ENCODE peak calls at places on chromosomes 16 and 17, in six cellular contexts. One of them, this sample, is unnamed.

GRCh38 chr16:81095953-81096714 is at the start of gene GCSH:
- DNase-seq in small intestine: peak
- DNase-seq in brain microvascular endothelial cell: peak
- DNase-seq in H9: peak
- DNase-seq in ovary: peak
- DNase-seq in cardiac muscle cell: peak
- DNase-seq in this sample: peak

GRCh38 chr16:12229759-12230594 is 253.4 kb downstream of the SNX29 start:
- DNase-seq in ovary: no peak
- DNase-seq in brain microvascular endothelial cell: peak
- DNase-seq in cardiac muscle cell: no peak
- DNase-seq in small intestine: peak
- DNase-seq in H9: no peak
- DNase-seq in this sample: no peak

GRCh38 chr16:66844009-66844341 is 239 bp upstream of the CA7 start:
- DNase-seq in ovary: no peak
- DNase-seq in cardiac muscle cell: no peak
- DNase-seq in H9: peak
- DNase-seq in small intestine: no peak
- DNase-seq in brain microvascular endothelial cell: no peak
- DNase-seq in this sample: no peak

GRCh38 chr16:46857261-46857962 is 26.4 kb upstream of the C16orf87 start:
- DNase-seq in ovary: no peak
- DNase-seq in cardiac muscle cell: peak
- DNase-seq in H9: no peak
- DNase-seq in brain microvascular endothelial cell: peak
- DNase-seq in small intestine: peak
- DNase-seq in this sample: no peak

GRCh38 chr16:75806487-75806886 is 80.2 kb upstream of the CPHXL start:
- DNase-seq in H9: no peak
- DNase-seq in brain microvascular endothelial cell: no peak
- DNase-seq in ovary: no peak
- DNase-seq in small intestine: no peak
- DNase-seq in cardiac muscle cell: no peak
- DNase-seq in this sample: no peak

GRCh38 chr17:78325076-78325712 is 34.7 kb downstream of the SOCS3 start:
- DNase-seq in brain microvascular endothelial cell: peak
- DNase-seq in H9: no peak
- DNase-seq in ovary: no peak
- DNase-seq in cardiac muscle cell: peak
- DNase-seq in small intestine: no peak
- DNase-seq in this sample: peak

GRCh38 chr16:4034963-4035362 is 81.3 kb downstream of the ADCY9 start:
- DNase-seq in brain microvascular endothelial cell: no peak
- DNase-seq in cardiac muscle cell: no peak
- DNase-seq in H9: no peak
- DNase-seq in small intestine: no peak
- DNase-seq in ovary: no peak
- DNase-seq in this sample: no peak

GRCh38 chr16:9055661-9056060 is 35.8 kb upstream of the HAPSTR1 start:
- DNase-seq in brain microvascular endothelial cell: peak
- DNase-seq in small intestine: no peak
- DNase-seq in H9: no peak
- DNase-seq in ovary: no peak
- DNase-seq in cardiac muscle cell: no peak
- DNase-seq in this sample: no peak

GRCh38 chr16:15946257-15947044 is 3.0 kb upstream of the ABCC1 start:
- DNase-seq in brain microvascular endothelial cell: peak
- DNase-seq in cardiac muscle cell: peak
- DNase-seq in H9: no peak
- DNase-seq in small intestine: no peak
- DNase-seq in ovary: no peak
- DNase-seq in this sample: peak

GRCh38 chr17:50818266-50818665 is 17.1 kb upstream of the WFIKKN2 start:
- DNase-seq in ovary: no peak
- DNase-seq in H9: no peak
- DNase-seq in small intestine: no peak
- DNase-seq in cardiac muscle cell: no peak
- DNase-seq in brain microvascular endothelial cell: no peak
- DNase-seq in this sample: no peak

GRCh38 chr17:75854111-75854748 is 905 bp downstream of the WBP2 start:
- DNase-seq in ovary: no peak
- DNase-seq in small intestine: peak
- DNase-seq in brain microvascular endothelial cell: peak
- DNase-seq in H9: peak
- DNase-seq in cardiac muscle cell: peak
- DNase-seq in this sample: peak

GRCh38 chr16:9123871-9124270 is 32.4 kb downstream of the HAPSTR1 start:
- DNase-seq in H9: no peak
- DNase-seq in ovary: no peak
- DNase-seq in brain microvascular endothelial cell: no peak
- DNase-seq in small intestine: peak
- DNase-seq in cardiac muscle cell: no peak
- DNase-seq in this sample: peak

GRCh38 chr17:54992797-54993639 is 24.5 kb downstream of the STXBP4 start:
- DNase-seq in H9: no peak
- DNase-seq in ovary: no peak
- DNase-seq in small intestine: peak
- DNase-seq in brain microvascular endothelial cell: no peak
- DNase-seq in cardiac muscle cell: peak
- DNase-seq in this sample: no peak

GRCh38 chr17:6523330-6523729 is 33.0 kb downstream of the PITPNM3 start:
- DNase-seq in cardiac muscle cell: peak
- DNase-seq in H9: peak
- DNase-seq in ovary: no peak
- DNase-seq in brain microvascular endothelial cell: no peak
- DNase-seq in small intestine: no peak
- DNase-seq in this sample: peak

GRCh38 chr16:31498493-31498892 is 9.7 kb downstream of the RUSF1 start:
- DNase-seq in brain microvascular endothelial cell: no peak
- DNase-seq in ovary: no peak
- DNase-seq in cardiac muscle cell: no peak
- DNase-seq in small intestine: no peak
- DNase-seq in H9: no peak
- DNase-seq in this sample: no peak

GRCh38 chr16:12551946-12552345 is 251.7 kb downstream of the CPPED1 start:
- DNase-seq in brain microvascular endothelial cell: peak
- DNase-seq in H9: no peak
- DNase-seq in small intestine: no peak
- DNase-seq in cardiac muscle cell: peak
- DNase-seq in ovary: no peak
- DNase-seq in this sample: no peak

GRCh38 chr16:78673884-78674283 is 574.4 kb downstream of the WWOX start:
- DNase-seq in cardiac muscle cell: no peak
- DNase-seq in ovary: no peak
- DNase-seq in small intestine: no peak
- DNase-seq in H9: no peak
- DNase-seq in brain microvascular endothelial cell: no peak
- DNase-seq in this sample: no peak

GRCh38 chr17:45146616-45147101 is 1.6 kb upstream of the HEXIM1 start:
- DNase-seq in cardiac muscle cell: peak
- DNase-seq in brain microvascular endothelial cell: peak
- DNase-seq in small intestine: peak
- DNase-seq in H9: peak
- DNase-seq in ovary: no peak
- DNase-seq in this sample: peak

GRCh38 chr17:63774982-63775290 is 966 bp downstream of the DDX42 start:
- DNase-seq in H9: no peak
- DNase-seq in cardiac muscle cell: no peak
- DNase-seq in small intestine: peak
- DNase-seq in brain microvascular endothelial cell: no peak
- DNase-seq in ovary: no peak
- DNase-seq in this sample: no peak

GRCh38 chr17:17435323-17435722 is 41.5 kb upstream of the MED9 start:
- DNase-seq in brain microvascular endothelial cell: peak
- DNase-seq in ovary: no peak
- DNase-seq in small intestine: peak
- DNase-seq in cardiac muscle cell: peak
- DNase-seq in H9: no peak
- DNase-seq in this sample: no peak

GRCh38 chr17:68057531-68057952 is 22.0 kb downstream of the KPNA2 start:
- DNase-seq in H9: no peak
- DNase-seq in brain microvascular endothelial cell: peak
- DNase-seq in small intestine: peak
- DNase-seq in cardiac muscle cell: peak
- DNase-seq in ovary: no peak
- DNase-seq in this sample: no peak

GRCh38 chr17:77951123-77951522 is 7.4 kb upstream of the TNRC6C start:
- DNase-seq in cardiac muscle cell: no peak
- DNase-seq in small intestine: no peak
- DNase-seq in ovary: no peak
- DNase-seq in H9: no peak
- DNase-seq in brain microvascular endothelial cell: no peak
- DNase-seq in this sample: no peak

GRCh38 chr17:83160443-83161297 is 81.3 kb downstream of the METRNL start:
- DNase-seq in small intestine: no peak
- DNase-seq in brain microvascular endothelial cell: no peak
- DNase-seq in cardiac muscle cell: no peak
- DNase-seq in H9: no peak
- DNase-seq in ovary: no peak
- DNase-seq in this sample: peak

GRCh38 chr16:5012887-5013286 is 20.8 kb downstream of the NAGPA start:
- DNase-seq in small intestine: no peak
- DNase-seq in brain microvascular endothelial cell: no peak
- DNase-seq in ovary: no peak
- DNase-seq in H9: no peak
- DNase-seq in cardiac muscle cell: no peak
- DNase-seq in this sample: no peak

GRCh38 chr17:35256629-35257028 is 13.8 kb downstream of the SLFN5 start:
- DNase-seq in ovary: no peak
- DNase-seq in small intestine: peak
- DNase-seq in H9: no peak
- DNase-seq in brain microvascular endothelial cell: no peak
- DNase-seq in cardiac muscle cell: no peak
- DNase-seq in this sample: no peak

GRCh38 chr16:70749681-70750601 is 51.0 kb downstream of the VAC14 start:
- DNase-seq in H9: no peak
- DNase-seq in ovary: peak
- DNase-seq in cardiac muscle cell: peak
- DNase-seq in brain microvascular endothelial cell: no peak
- DNase-seq in small intestine: no peak
- DNase-seq in this sample: no peak

GRCh38 chr17:38761612-38762011 is 9.1 kb downstream of the PSMB3 start:
- DNase-seq in small intestine: no peak
- DNase-seq in cardiac muscle cell: peak
- DNase-seq in ovary: no peak
- DNase-seq in brain microvascular endothelial cell: peak
- DNase-seq in H9: peak
- DNase-seq in this sample: no peak

GRCh38 chr17:71412803-71413202 is 708.0 kb upstream of the SOX9 start:
- DNase-seq in brain microvascular endothelial cell: peak
- DNase-seq in small intestine: no peak
- DNase-seq in H9: no peak
- DNase-seq in cardiac muscle cell: peak
- DNase-seq in ovary: no peak
- DNase-seq in this sample: no peak

GRCh38 chr17:71413935-71414334 is 706.9 kb upstream of the SOX9 start:
- DNase-seq in small intestine: no peak
- DNase-seq in H9: no peak
- DNase-seq in brain microvascular endothelial cell: no peak
- DNase-seq in cardiac muscle cell: no peak
- DNase-seq in ovary: no peak
- DNase-seq in this sample: no peak

GRCh38 chr17:71409137-71409536 is 711.7 kb upstream of the SOX9 start:
- DNase-seq in cardiac muscle cell: no peak
- DNase-seq in brain microvascular endothelial cell: no peak
- DNase-seq in ovary: no peak
- DNase-seq in small intestine: no peak
- DNase-seq in H9: no peak
- DNase-seq in this sample: no peak

GRCh38 chr17:71407972-71408371 is 712.8 kb upstream of the SOX9 start:
- DNase-seq in cardiac muscle cell: no peak
- DNase-seq in small intestine: no peak
- DNase-seq in H9: no peak
- DNase-seq in ovary: no peak
- DNase-seq in brain microvascular endothelial cell: no peak
- DNase-seq in this sample: no peak

DNA sequence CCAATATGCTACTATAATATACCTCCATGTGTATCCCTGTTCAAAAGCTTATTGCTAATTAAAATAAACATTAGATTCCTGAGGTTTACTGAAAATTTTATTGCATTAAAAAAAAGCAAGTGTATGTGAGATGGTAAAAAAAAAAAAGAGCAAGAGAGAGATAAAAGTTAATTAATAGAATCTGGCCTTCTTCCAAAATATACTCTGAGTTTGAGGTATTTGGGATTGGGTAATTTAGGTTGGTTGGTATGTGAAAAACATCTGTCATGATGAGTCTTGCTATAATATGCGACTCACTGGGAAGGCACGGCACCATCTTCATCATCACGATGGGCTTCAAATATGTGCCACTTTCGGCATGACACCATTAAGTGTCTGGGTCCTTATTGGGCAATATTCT is 711.1 kb upstream of the SOX9 start:
- DNase-seq in cardiac muscle cell: peak
- DNase-seq in H9: no peak
- DNase-seq in ovary: no peak
- DNase-seq in brain microvascular endothelial cell: peak
- DNase-seq in small intestine: no peak
- DNase-seq in this sample: no peak
- H3K27ac ChIP-seq in cardiac muscle cell: no peak
- H3K27ac ChIP-seq in H9: no peak
- H3K27ac ChIP-seq in ovary: no peak
- H3K27ac ChIP-seq in brain microvascular endothelial cell: no peak
- H3K27ac ChIP-seq in small intestine: no peak
- H3K27ac ChIP-seq in this sample: no peak

GRCh38 chr16:86798247-86799041 is 220.1 kb downstream of the FOXL1 start:
- DNase-seq in cardiac muscle cell: no peak
- DNase-seq in H9: no peak
- DNase-seq in brain microvascular endothelial cell: no peak
- DNase-seq in ovary: no peak
- DNase-seq in small intestine: no peak
- DNase-seq in this sample: peak
- H3K27ac ChIP-seq in cardiac muscle cell: no peak
- H3K27ac ChIP-seq in H9: no peak
- H3K27ac ChIP-seq in brain microvascular endothelial cell: no peak
- H3K27ac ChIP-seq in ovary: no peak
- H3K27ac ChIP-seq in small intestine: no peak
- H3K27ac ChIP-seq in this sample: no peak

GRCh38 chr16:30054959-30055553 is 10.5 kb upstream of the ALDOA start:
- DNase-seq in brain microvascular endothelial cell: no peak
- DNase-seq in small intestine: peak
- DNase-seq in H9: peak
- DNase-seq in ovary: no peak
- DNase-seq in cardiac muscle cell: no peak
- DNase-seq in this sample: no peak
- H3K27ac ChIP-seq in brain microvascular endothelial cell: no peak
- H3K27ac ChIP-seq in small intestine: no peak
- H3K27ac ChIP-seq in H9: no peak
- H3K27ac ChIP-seq in ovary: no peak
- H3K27ac ChIP-seq in cardiac muscle cell: no peak
- H3K27ac ChIP-seq in this sample: no peak

DNA sequence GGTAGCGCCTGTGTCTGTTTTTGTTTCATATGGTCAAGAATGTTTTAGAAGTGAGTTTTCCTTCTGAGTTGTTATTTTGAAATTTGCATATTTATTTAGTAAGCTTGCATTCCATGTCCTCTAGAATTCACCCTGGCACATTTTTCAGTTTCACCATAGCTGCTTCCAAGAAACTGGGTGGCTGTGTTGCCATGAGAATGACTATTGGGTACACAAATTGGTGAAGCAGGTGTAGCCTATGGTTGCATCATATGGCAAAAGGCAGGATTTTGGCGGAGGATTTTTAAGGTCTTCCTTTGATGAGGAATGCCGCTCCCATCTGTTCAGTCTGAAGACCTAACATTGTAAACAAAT is 1.3 kb downstream of the HERPUD1 start:
- DNase-seq in cardiac muscle cell: no peak
- DNase-seq in brain microvascular endothelial cell: no peak
- DNase-seq in ovary: no peak
- DNase-seq in H9: no peak
- DNase-seq in small intestine: no peak
- DNase-seq in this sample: peak
- H3K27ac ChIP-seq in cardiac muscle cell: peak
- H3K27ac ChIP-seq in brain microvascular endothelial cell: peak
- H3K27ac ChIP-seq in ovary: peak
- H3K27ac ChIP-seq in H9: no peak
- H3K27ac ChIP-seq in small intestine: peak
- H3K27ac ChIP-seq in this sample: peak

This sample was measured in sigmoid colon.